ENCODE peak calls at places on chromosome 15, in nine cellular contexts. One of them, this sample, is unnamed.

GRCh38 chr15:53323197-53323596 is 436.3 kb downstream of the WDR72 start:
- DNase-seq in activated naive CD4-positive, alpha-beta T cell treated with anti-CD3 and anti-CD28 coated beads, Interleukin-2, amount 10 ng/mL, durations not matched to agents 7 days and 5 days: no peak
- DNase-seq in HFFc6: no peak
- DNase-seq in T-cell: no peak
- DNase-seq in AG09319: no peak
- DNase-seq in stimulated activated CD8-positive, alpha-beta memory T cell treated with anti-CD3 and anti-CD28 coated beads, Interleukin-12 subunit alpha, Interleukin-12 subunit beta, amount 100 ng/mL, for 4 hours: no peak
- DNase-seq in non-pigmented ciliary epithelial cell: no peak
- DNase-seq in stimulated activated CD4-positive, alpha-beta T cell treated with anti-CD3 and anti-CD28 coated beads, Interleukin-2, amount 100 ng/mL, for 24 hours: no peak
- DNase-seq in NCI-H774: no peak
- DNase-seq in this sample: no peak

GRCh38 chr15:49438970-49439631 is 16.1 kb downstream of the FGF7 start:
- DNase-seq in activated naive CD4-positive, alpha-beta T cell treated with anti-CD3 and anti-CD28 coated beads, Interleukin-2, amount 10 ng/mL, durations not matched to agents 7 days and 5 days: no peak
- DNase-seq in HFFc6: no peak
- DNase-seq in T-cell: no peak
- DNase-seq in AG09319: no peak
- DNase-seq in stimulated activated CD8-positive, alpha-beta memory T cell treated with anti-CD3 and anti-CD28 coated beads, Interleukin-12 subunit alpha, Interleukin-12 subunit beta, amount 100 ng/mL, for 4 hours: no peak
- DNase-seq in non-pigmented ciliary epithelial cell: no peak
- DNase-seq in stimulated activated CD4-positive, alpha-beta T cell treated with anti-CD3 and anti-CD28 coated beads, Interleukin-2, amount 100 ng/mL, for 24 hours: no peak
- DNase-seq in NCI-H774: no peak
- DNase-seq in this sample: no peak

GRCh38 chr15:51806123-51806522 is 23.3 kb upstream of the TMOD3 start:
- DNase-seq in activated naive CD4-positive, alpha-beta T cell treated with anti-CD3 and anti-CD28 coated beads, Interleukin-2, amount 10 ng/mL, durations not matched to agents 7 days and 5 days: no peak
- DNase-seq in HFFc6: no peak
- DNase-seq in T-cell: no peak
- DNase-seq in AG09319: no peak
- DNase-seq in stimulated activated CD8-positive, alpha-beta memory T cell treated with anti-CD3 and anti-CD28 coated beads, Interleukin-12 subunit alpha, Interleukin-12 subunit beta, amount 100 ng/mL, for 4 hours: no peak
- DNase-seq in non-pigmented ciliary epithelial cell: no peak
- DNase-seq in stimulated activated CD4-positive, alpha-beta T cell treated with anti-CD3 and anti-CD28 coated beads, Interleukin-2, amount 100 ng/mL, for 24 hours: no peak
- DNase-seq in NCI-H774: no peak
- DNase-seq in this sample: no peak

GRCh38 chr15:75177360-75178071 is 24.2 kb upstream of the C15orf39 start:
- DNase-seq in activated naive CD4-positive, alpha-beta T cell treated with anti-CD3 and anti-CD28 coated beads, Interleukin-2, amount 10 ng/mL, durations not matched to agents 7 days and 5 days: no peak
- DNase-seq in HFFc6: no peak
- DNase-seq in T-cell: no peak
- DNase-seq in AG09319: no peak
- DNase-seq in stimulated activated CD8-positive, alpha-beta memory T cell treated with anti-CD3 and anti-CD28 coated beads, Interleukin-12 subunit alpha, Interleukin-12 subunit beta, amount 100 ng/mL, for 4 hours: no peak
- DNase-seq in non-pigmented ciliary epithelial cell: no peak
- DNase-seq in stimulated activated CD4-positive, alpha-beta T cell treated with anti-CD3 and anti-CD28 coated beads, Interleukin-2, amount 100 ng/mL, for 24 hours: no peak
- DNase-seq in NCI-H774: no peak
- DNase-seq in this sample: no peak

GRCh38 chr15:80068578-80068977 is 9.1 kb downstream of the ZFAND6 start:
- DNase-seq in activated naive CD4-positive, alpha-beta T cell treated with anti-CD3 and anti-CD28 coated beads, Interleukin-2, amount 10 ng/mL, durations not matched to agents 7 days and 5 days: no peak
- DNase-seq in HFFc6: peak
- DNase-seq in T-cell: no peak
- DNase-seq in AG09319: peak
- DNase-seq in stimulated activated CD8-positive, alpha-beta memory T cell treated with anti-CD3 and anti-CD28 coated beads, Interleukin-12 subunit alpha, Interleukin-12 subunit beta, amount 100 ng/mL, for 4 hours: no peak
- DNase-seq in non-pigmented ciliary epithelial cell: no peak
- DNase-seq in stimulated activated CD4-positive, alpha-beta T cell treated with anti-CD3 and anti-CD28 coated beads, Interleukin-2, amount 100 ng/mL, for 24 hours: no peak
- DNase-seq in NCI-H774: no peak
- DNase-seq in this sample: no peak

GRCh38 chr15:48592929-48593328 is 52.6 kb downstream of the FBN1 start:
- DNase-seq in activated naive CD4-positive, alpha-beta T cell treated with anti-CD3 and anti-CD28 coated beads, Interleukin-2, amount 10 ng/mL, durations not matched to agents 7 days and 5 days: no peak
- DNase-seq in HFFc6: peak
- DNase-seq in T-cell: no peak
- DNase-seq in AG09319: no peak
- DNase-seq in stimulated activated CD8-positive, alpha-beta memory T cell treated with anti-CD3 and anti-CD28 coated beads, Interleukin-12 subunit alpha, Interleukin-12 subunit beta, amount 100 ng/mL, for 4 hours: no peak
- DNase-seq in non-pigmented ciliary epithelial cell: no peak
- DNase-seq in stimulated activated CD4-positive, alpha-beta T cell treated with anti-CD3 and anti-CD28 coated beads, Interleukin-2, amount 100 ng/mL, for 24 hours: no peak
- DNase-seq in NCI-H774: no peak
- DNase-seq in this sample: no peak

GRCh38 chr15:94097567-94097966 is 133.8 kb upstream of the MCTP2 start:
- DNase-seq in activated naive CD4-positive, alpha-beta T cell treated with anti-CD3 and anti-CD28 coated beads, Interleukin-2, amount 10 ng/mL, durations not matched to agents 7 days and 5 days: no peak
- DNase-seq in HFFc6: peak
- DNase-seq in T-cell: no peak
- DNase-seq in AG09319: no peak
- DNase-seq in stimulated activated CD8-positive, alpha-beta memory T cell treated with anti-CD3 and anti-CD28 coated beads, Interleukin-12 subunit alpha, Interleukin-12 subunit beta, amount 100 ng/mL, for 4 hours: no peak
- DNase-seq in non-pigmented ciliary epithelial cell: no peak
- DNase-seq in stimulated activated CD4-positive, alpha-beta T cell treated with anti-CD3 and anti-CD28 coated beads, Interleukin-2, amount 100 ng/mL, for 24 hours: no peak
- DNase-seq in NCI-H774: no peak
- DNase-seq in this sample: no peak

GRCh38 chr15:75662823-75663519 is 15.3 kb downstream of the SNX33 start:
- DNase-seq in activated naive CD4-positive, alpha-beta T cell treated with anti-CD3 and anti-CD28 coated beads, Interleukin-2, amount 10 ng/mL, durations not matched to agents 7 days and 5 days: no peak
- DNase-seq in HFFc6: no peak
- DNase-seq in T-cell: no peak
- DNase-seq in AG09319: no peak
- DNase-seq in stimulated activated CD8-positive, alpha-beta memory T cell treated with anti-CD3 and anti-CD28 coated beads, Interleukin-12 subunit alpha, Interleukin-12 subunit beta, amount 100 ng/mL, for 4 hours: no peak
- DNase-seq in non-pigmented ciliary epithelial cell: no peak
- DNase-seq in stimulated activated CD4-positive, alpha-beta T cell treated with anti-CD3 and anti-CD28 coated beads, Interleukin-2, amount 100 ng/mL, for 24 hours: no peak
- DNase-seq in NCI-H774: no peak
- DNase-seq in this sample: no peak

This sample was measured in activated CD8-positive, alpha-beta T cell treated with anti-CD3 and anti-CD28 coated beads, Interleukin-2, amount 10 ng/mL, durations not matched to agents 7 days and 5 days.